ENCODE peak calls at places on chromosome 9, in eight cellular contexts. I is activated CD8-positive, alpha-beta memory T cell treated with anti-CD3 and anti-CD28 coated beads, Interleukin-2, amount 10 ng/mL, durations not matched to agents 7 days and 5 days; F is psoas muscle; U is gastrocnemius medialis; Z is activated naive CD4-positive, alpha-beta T cell treated with anti-CD3 and anti-CD28 coated beads, Interleukin-2, amount 50 U/mL, for 72 hours; S is sciatic nerve; N is foreskin keratinocyte; L is body of pancreas. G is an unnamed sample.

GRCh38 chr9:109277451-109277850 is 43.4 kb downstream of the EPB41L4B start:
- ATAC-seq in U (peak; percentile 43), N (peak; percentile 24), Z (no peak), S (no peak), L (peak; percentile 54), I (no peak), F (peak; percentile 76), G (no peak)

GRCh38 chr9:98385751-98386150 is 130.3 kb upstream of the TBC1D2 start:
- ATAC-seq in F (no peak), Z (no peak), N (no peak), U (no peak), I (no peak), L (no peak), S (no peak), G (no peak)

GRCh38 chr9:93346240-93347112 is 105.0 kb upstream of the FAM120A start:
- ATAC-seq in I (no peak), S (peak; percentile 50), U (no peak), Z (no peak), F (no peak), L (no peak), N (peak; percentile 15), G (no peak)

GRCh38 chr9:101418518-101419111 is 17.0 kb downstream of the ALDOB start:
- ATAC-seq in N (peak; percentile 34), Z (no peak), F (no peak), I (no peak), U (no peak), S (no peak), L (no peak), G (no peak)

GRCh38 chr9:21901538-21901937 is 92.7 kb downstream of the CDKN2A start:
- ATAC-seq in Z (no peak), U (no peak), L (no peak), S (no peak), I (no peak), F (no peak), N (no peak), G (no peak)

GRCh38 chr9:13090588-13090987 is 188.9 kb downstream of the MPDZ start:
- ATAC-seq in L (no peak), S (peak; percentile 64), I (no peak), U (no peak), N (no peak), Z (no peak), F (no peak), G (no peak)

GRCh38 chr9:129401623-129402340 is 219.1 kb downstream of the C9orf50 start:
- ATAC-seq in L (no peak), S (peak; percentile 71), N (no peak), F (no peak), Z (no peak), U (no peak), I (no peak), G (peak; percentile 39)

GRCh38 chr9:546235-546634 is 295.3 kb upstream of the DMRT1 start:
- ATAC-seq in N (peak; percentile 72), Z (no peak), L (peak; percentile 12), S (peak; percentile 57), U (no peak), F (no peak), I (no peak), G (no peak)

GRCh38 chr9:22117511-22118388 is 108.6 kb upstream of the CDKN2B start:
- ATAC-seq in I (no peak), S (peak; percentile 60), Z (no peak), N (peak; percentile 83), L (peak; percentile 35), U (peak; percentile 39), F (no peak), G (peak; percentile 86)